ENCODE peak calls at places on chromosome 16, in four cellular contexts. V is transverse colon, I is fibroblast of lung, Y is endodermal cell. E is an unnamed sample.

GRCh38 chr16:48556913-48557351 is 53.0 kb downstream of the N4BP1 start:
- DNase-seq in I (peak; percentile 85), V (no peak), Y (no peak), E (no peak)

GRCh38 chr16:9039208-9039607 is 52.2 kb upstream of the HAPSTR1 start:
- DNase-seq in I (peak; percentile 41), Y (no peak), V (no peak), E (no peak)

GRCh38 chr16:81036751-81037350 is 1.2 kb downstream of the ATMIN start:
- DNase-seq in I (no peak), Y (no peak), V (no peak), E (no peak)

GRCh38 chr16:81175325-81175891 is 63.1 kb upstream of the BCO1 start:
- DNase-seq in I (peak; percentile 46), V (no peak), Y (no peak), E (no peak)

GRCh38 chr16:66954097-66954659 is 6.9 kb upstream of the CES3 start:
- DNase-seq in V (peak; percentile 89), Y (peak; percentile 94), I (peak; percentile 77), E (no peak)

GRCh38 chr16:70706948-70707465 is 21.2 kb upstream of the MTSS2 start:
- DNase-seq in I (peak; percentile 97), V (no peak), Y (no peak), E (no peak)

GRCh38 chr16:66572356-66572755 is 6.1 kb downstream of the CMTM1 start:
- DNase-seq in I (no peak), Y (no peak), V (no peak), E (no peak)

GRCh38 chr16:14600164-14600563 is 29.9 kb downstream of the PARN start:
- DNase-seq in I (peak; percentile 42), Y (no peak), V (no peak), E (no peak)

GRCh38 chr16:67241008-67241900 is 6.0 kb downstream of the FHOD1 start:
- DNase-seq in V (peak; percentile 77), I (peak; percentile 74), Y (peak; percentile 79), E (no peak)

GRCh38 chr16:11986521-11987057 is 10.1 kb downstream of the SNX29 start:
- DNase-seq in V (no peak), Y (no peak), I (peak; percentile 45), E (no peak)

GRCh38 chr16:30839523-30840227 is 52.7 kb upstream of the ZNF629 start:
- DNase-seq in V (peak; percentile 58), I (no peak), Y (peak; percentile 72), E (no peak)

DNA sequence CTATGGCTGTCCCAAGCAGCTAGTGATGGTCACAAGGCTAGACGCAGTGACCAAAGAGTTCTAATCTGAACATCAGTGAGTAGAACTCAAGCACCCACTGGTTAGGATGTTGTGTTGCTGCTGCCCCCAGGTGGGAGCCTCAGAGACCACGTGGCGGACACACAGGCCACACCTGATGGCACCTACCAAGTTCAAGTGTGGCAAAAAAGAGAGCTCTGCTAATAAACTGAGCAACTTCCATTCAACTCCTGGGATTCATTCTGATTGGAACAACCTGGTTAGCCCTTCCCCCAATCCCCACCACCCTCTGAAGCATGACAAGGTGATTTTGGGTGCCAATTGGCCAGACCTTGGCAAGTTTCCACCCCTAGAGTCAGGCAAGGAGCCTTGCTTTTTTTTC is 3.5 kb upstream of the LCMT1 start:
- DNase-seq in I (no peak), Y (peak; percentile 73), V (peak; percentile 17), E (no peak)
- TF ChIP-seq CTCF in I (no peak), Y (peak; percentile 56), V (no peak), E (no peak)

GRCh38 chr16:57590654-57591085 is 37.8 kb upstream of the ADGRG1 start:
- DNase-seq in Y (no peak), I (peak; percentile 46), V (no peak), E (no peak)
- H3K27ac ChIP-seq in Y (no peak overlapping the region), I (peak overlapping the region; percentile 54), V (no peak overlapping the region), E (no peak overlapping the region)

DNA sequence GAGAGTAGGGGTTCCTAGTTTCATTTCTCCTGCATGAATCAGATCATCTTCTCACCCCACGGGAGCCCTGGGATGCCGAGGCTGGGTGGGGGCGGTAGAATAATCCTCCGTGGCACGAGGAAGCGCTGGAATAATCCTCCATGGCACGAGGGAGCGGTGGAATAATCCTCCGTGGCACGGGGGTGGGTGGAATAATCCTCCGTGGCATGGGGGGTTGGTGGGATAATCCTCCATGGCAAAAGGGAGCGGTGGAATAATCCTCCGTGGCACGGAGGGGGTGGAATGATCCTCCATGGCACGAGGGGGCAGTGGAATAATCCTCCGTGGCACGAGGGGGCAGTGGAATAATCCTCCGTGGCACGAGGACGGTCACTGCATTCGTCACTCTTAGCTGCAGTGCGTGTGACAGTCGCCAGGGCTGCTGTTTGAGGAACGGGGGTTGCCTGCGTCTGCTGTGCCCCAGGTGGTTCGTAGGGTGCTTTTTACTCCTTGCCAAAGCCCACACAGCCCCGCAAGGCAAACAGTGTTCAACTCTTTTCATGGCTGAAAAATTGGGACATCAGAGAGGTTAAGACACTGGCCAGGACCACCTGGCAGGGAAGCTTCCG is 152.5 kb downstream of the BANP start:
- DNase-seq in I (no peak), V (no peak), Y (no peak), E (no peak)
- TF ChIP-seq CTCF in I (no peak), V (no peak), Y (no peak), E (no peak)

DNA sequence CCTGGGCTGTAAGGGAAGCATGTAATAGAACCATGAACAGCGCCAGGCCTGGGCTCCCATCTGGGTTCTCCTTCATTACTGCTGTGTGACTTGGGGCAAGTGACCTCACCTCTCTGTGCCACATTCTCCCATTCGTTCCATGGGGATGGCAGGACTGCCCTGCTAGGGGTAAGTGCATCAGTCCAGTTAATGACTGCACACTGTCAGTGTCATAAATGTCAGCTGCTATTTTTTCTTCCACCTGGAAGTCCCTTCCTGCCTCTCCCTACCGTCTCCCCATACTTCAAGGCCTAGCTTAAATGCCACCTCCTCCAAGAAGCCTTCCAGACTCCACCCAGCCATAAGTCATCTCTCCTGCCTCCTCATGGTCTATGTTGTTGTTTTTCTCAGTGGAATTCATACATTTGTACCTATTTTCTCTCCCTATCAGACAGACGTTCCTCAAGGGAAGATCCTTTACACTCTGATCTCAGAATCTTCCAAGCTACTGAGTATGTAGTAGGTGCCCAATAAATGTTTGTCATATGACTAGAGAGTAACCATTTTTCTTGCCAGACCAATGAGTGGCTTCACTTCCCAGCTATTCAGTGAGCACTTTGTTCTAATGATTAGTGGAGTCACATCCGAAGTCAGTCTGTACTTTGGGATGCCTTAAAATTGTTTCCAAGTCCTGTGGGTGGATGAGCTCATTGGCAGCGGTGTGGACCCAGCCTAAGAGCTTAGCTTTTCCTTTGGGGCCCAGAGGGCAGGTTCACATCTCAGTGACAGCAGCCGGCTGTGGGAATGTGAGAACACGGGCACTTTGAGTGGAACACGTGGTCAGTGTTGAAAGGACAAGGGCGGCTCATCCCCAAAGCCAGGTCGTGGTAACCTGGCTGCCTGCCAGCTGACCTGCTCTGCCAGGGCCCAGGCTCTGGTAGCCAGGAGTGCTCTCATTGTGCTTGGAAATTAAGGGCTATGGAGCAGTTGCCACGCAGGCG is 147.5 kb upstream of the GSE1 start:
- DNase-seq in Y (no peak), V (no peak), I (peak; percentile 58), E (no peak)
- H3K27ac ChIP-seq in Y (no peak overlapping the region), V (no peak overlapping the region), I (no peak overlapping the region), E (no peak overlapping the region)